ENCODE peak calls at places on chromosomes 11 and 22, in ten cellular contexts. Y is neuronal stem cell, L is Peyer's patch, T is colonic mucosa, A is mesendoderm, E is caudate nucleus, J is pancreas, X is GM23248, M is ovary, H is esophagus squamous epithelium. N is an unnamed sample.

GRCh38 chr11:17351510-17352176 is at the start of gene NCR3LG1:
- DNase-seq in E (peak), J (peak), Y (peak), M (peak), H (no peak), X (peak), T (peak), A (peak), L (peak), N (peak)

GRCh38 chr22:41178425-41178975 is 26.6 kb upstream of the L3MBTL2 start:
- DNase-seq in E (peak), T (no peak), A (no peak), J (peak), Y (no peak), L (no peak), M (peak), H (no peak), X (no peak), N (no peak)

GRCh38 chr11:123460006-123460700 is 30.1 kb downstream of the GRAMD1B start:
- DNase-seq in E (no peak), L (no peak), H (no peak), A (no peak), X (no peak), M (no peak), J (no peak), Y (no peak), T (no peak), N (no peak)

GRCh38 chr22:31508536-31508935 is 12.2 kb downstream of the SFI1 start:
- DNase-seq in M (no peak), A (no peak), L (no peak), J (no peak), E (no peak), Y (no peak), X (no peak), H (no peak), T (no peak), N (no peak)

GRCh38 chr11:69301491-69302401 is 7.8 kb downstream of the MYEOV start:
- DNase-seq in H (no peak), A (peak), X (peak), Y (no peak), T (peak), M (no peak), J (peak), E (no peak), L (no peak), N (no peak)

GRCh38 chr11:96102664-96103068 is 178.8 kb upstream of the MTMR2 start:
- DNase-seq in Y (no peak), A (no peak), X (peak), E (no peak), L (no peak), J (no peak), M (no peak), H (no peak), T (no peak), N (no peak)

GRCh38 chr22:40417041-40417440 is 46.6 kb downstream of the SGSM3 start:
- DNase-seq in H (no peak), X (no peak), L (no peak), J (no peak), M (no peak), A (no peak), T (no peak), Y (no peak), E (no peak), N (no peak)

GRCh38 chr11:36160115-36160514 is 129.1 kb downstream of the COMMD9 start:
- DNase-seq in T (no peak), A (no peak), M (no peak), L (no peak), H (no peak), X (no peak), Y (no peak), E (no peak), J (no peak), N (no peak)

GRCh38 chr11:62575156-62575555 is 1.5 kb upstream of the EEF1G start:
- DNase-seq in X (peak), L (peak), J (peak), Y (no peak), M (no peak), A (no peak), H (no peak), E (no peak), T (peak), N (no peak)

GRCh38 chr22:50191041-50191740 is 5.5 kb downstream of the TRABD start:
- DNase-seq in Y (no peak), A (no peak), J (peak), T (peak), E (no peak), X (no peak), H (peak), M (no peak), L (no peak), N (no peak)

GRCh38 chr11:78202733-78203167 is 14.0 kb downstream of the USP35 start:
- DNase-seq in T (no peak), J (no peak), L (no peak), E (no peak), Y (no peak), H (no peak), X (no peak), A (no peak), M (no peak), N (no peak)

GRCh38 chr11:91866642-91867041 is 358.0 kb upstream of the FAT3 start:
- DNase-seq in L (no peak), X (no peak), E (no peak), A (no peak), Y (no peak), H (no peak), M (no peak), T (no peak), J (no peak), N (no peak)

GRCh38 chr11:96197221-96197620 is 145.8 kb downstream of the MAML2 start:
- DNase-seq in J (no peak), M (no peak), E (no peak), X (peak), L (no peak), H (no peak), T (no peak), Y (no peak), A (peak), N (no peak)

GRCh38 chr11:34542085-34542484 is 28.5 kb upstream of the ELF5 start:
- DNase-seq in A (no peak), L (no peak), X (no peak), T (no peak), J (no peak), H (no peak), Y (no peak), M (no peak), E (no peak), N (no peak)

GRCh38 chr22:38570841-38571364 is 920 bp upstream of the DMC1 start:
- DNase-seq in H (no peak), A (no peak), X (peak), Y (peak), E (peak), T (peak), L (peak), J (peak), M (no peak), N (peak)

GRCh38 chr11:67345949-67346819 is 7.2 kb downstream of the POLD4 start:
- DNase-seq in H (no peak), M (no peak), A (peak), X (peak), T (peak), E (no peak), Y (no peak), L (no peak), J (no peak), N (no peak)

GRCh38 chr11:71566081-71566620 is 788 bp downstream of the KRTAP5-10 start:
- DNase-seq in Y (no peak), J (no peak), H (no peak), L (no peak), T (peak), M (no peak), E (no peak), X (no peak), A (no peak), N (no peak)

GRCh38 chr11:102783720-102784119 is 3.3 kb upstream of the MMP10 start:
- DNase-seq in M (no peak), Y (no peak), T (no peak), X (no peak), A (no peak), E (no peak), L (no peak), H (no peak), J (no peak), N (no peak)

GRCh38 chr22:44383652-44384562 is 71.2 kb upstream of the SHISAL1 start:
- DNase-seq in L (peak), Y (no peak), T (no peak), E (no peak), H (no peak), M (no peak), X (no peak), J (no peak), A (no peak), N (no peak)

GRCh38 chr11:97772696-97773095 is 1248.1 kb upstream of the CNTN5 start:
- DNase-seq in M (no peak), X (no peak), L (no peak), T (no peak), J (no peak), H (no peak), A (no peak), Y (no peak), E (no peak), N (no peak)

GRCh38 chr11:25066706-25067105 is 569.9 kb downstream of the LUZP2 start:
- DNase-seq in T (no peak), M (no peak), E (no peak), X (no peak), J (no peak), H (no peak), A (no peak), L (no peak), Y (no peak), N (no peak)

GRCh38 chr11:50412832-50413231 is 380.2 kb downstream of the OR4C45 start:
- DNase-seq in H (no peak), X (no peak), Y (no peak), E (no peak), A (no peak), L (no peak), M (no peak), T (peak), J (no peak), N (peak)

GRCh38 chr11:38593649-38594048 is 1995.6 kb upstream of the RAG2 start:
- DNase-seq in T (no peak), L (no peak), M (no peak), A (no peak), X (no peak), E (no peak), J (no peak), Y (no peak), H (no peak), N (no peak)

GRCh38 chr22:39808087-39808486 is 85.5 kb downstream of the ENTHD1 start:
- DNase-seq in M (no peak), T (peak), E (no peak), Y (no peak), H (no peak), X (peak), A (peak), J (no peak), L (no peak), N (no peak)

GRCh38 chr22:21611210-21611977 is 18.4 kb downstream of the YDJC start:
- DNase-seq in J (peak), A (no peak), X (no peak), H (no peak), Y (no peak), L (no peak), T (no peak), E (no peak), M (no peak), N (no peak)

GRCh38 chr11:46876471-46876870 is 30.4 kb upstream of the CKAP5 start:
- DNase-seq in E (no peak), H (no peak), M (no peak), X (no peak), A (no peak), J (no peak), L (no peak), Y (no peak), T (no peak), N (no peak)

GRCh38 chr11:109547356-109548027 is 125.5 kb downstream of the C11orf87 start:
- DNase-seq in H (no peak), J (peak), T (no peak), A (peak), L (no peak), X (peak), E (no peak), Y (no peak), M (no peak), N (no peak)

GRCh38 chr22:27217154-27217553 is 559.8 kb downstream of the MIAT start:
- DNase-seq in J (no peak), Y (no peak), M (no peak), A (no peak), T (no peak), X (no peak), H (no peak), L (no peak), E (no peak), N (peak)

GRCh38 chr11:70527046-70527395 is 128.7 kb downstream of the CTTN start:
- DNase-seq in E (no peak), Y (no peak), X (no peak), M (no peak), T (no peak), H (no peak), J (peak), A (no peak), L (no peak), N (no peak)

GRCh38 chr11:96035744-96036087 is 111.8 kb upstream of the MTMR2 start:
- DNase-seq in M (no peak), T (no peak), E (no peak), Y (no peak), J (no peak), X (no peak), H (no peak), L (no peak), A (no peak), N (no peak)

GRCh38 chr11:16841481-16841880 is 103.0 kb downstream of the C11orf58 start:
- DNase-seq in H (no peak), M (no peak), E (no peak), X (no peak), A (no peak), Y (no peak), J (no peak), T (no peak), L (no peak), N (no peak)

GRCh38 chr11:8671651-8672062 is 10.8 kb downstream of the TRIM66 start:
- DNase-seq in A (peak), Y (no peak), H (no peak), X (no peak), L (no peak), T (no peak), J (no peak), E (no peak), M (peak), N (no peak)

GRCh38 chr11:120867988-120868387 is 155.9 kb upstream of the TBCEL start:
- DNase-seq in J (no peak), L (no peak), T (no peak), M (no peak), X (peak), H (no peak), E (no peak), A (no peak), Y (no peak), N (no peak)

GRCh38 chr11:35539781-35540281 is 14.4 kb upstream of the PAMR1 start:
- DNase-seq in A (no peak), X (peak), M (peak), J (no peak), E (no peak), T (peak), L (no peak), Y (no peak), H (no peak), N (no peak)

GRCh38 chr11:124961972-124962609 is 8.1 kb downstream of the CCDC15 start:
- DNase-seq in M (no peak), T (peak), E (no peak), H (no peak), J (no peak), L (no peak), A (peak), X (peak), Y (peak), N (no peak)

GRCh38 chr11:85947431-85948272 is 92.5 kb downstream of the CCDC83 start:
- DNase-seq in L (no peak), H (no peak), A (no peak), T (no peak), M (peak), J (no peak), E (no peak), Y (no peak), X (peak), N (no peak)

GRCh38 chr11:23866641-23867040 is 630.2 kb upstream of the LUZP2 start:
- DNase-seq in Y (no peak), M (no peak), X (peak), T (no peak), J (no peak), H (no peak), L (no peak), E (no peak), A (no peak), N (no peak)

GRCh38 chr22:22933807-22934542 is 46.4 kb downstream of the IGLL5 start:
- DNase-seq in H (no peak), J (no peak), X (no peak), E (no peak), A (no peak), M (no peak), T (no peak), Y (no peak), L (no peak), N (no peak)

GRCh38 chr22:22930571-22931556 is 43.2 kb downstream of the IGLL5 start:
- DNase-seq in T (no peak), A (no peak), H (no peak), J (no peak), E (no peak), X (no peak), M (no peak), L (no peak), Y (no peak), N (no peak)

GRCh38 chr22:22933100-22933806 is 45.6 kb downstream of the IGLL5 start:
- DNase-seq in H (no peak), A (no peak), X (no peak), Y (no peak), J (no peak), T (no peak), E (no peak), L (no peak), M (no peak), N (no peak)

GRCh38 chr22:22931557-22932270 is 44.1 kb downstream of the IGLL5 start:
- DNase-seq in J (no peak), M (no peak), X (no peak), A (no peak), Y (no peak), T (no peak), E (no peak), H (no peak), L (no peak), N (no peak)

DNA sequence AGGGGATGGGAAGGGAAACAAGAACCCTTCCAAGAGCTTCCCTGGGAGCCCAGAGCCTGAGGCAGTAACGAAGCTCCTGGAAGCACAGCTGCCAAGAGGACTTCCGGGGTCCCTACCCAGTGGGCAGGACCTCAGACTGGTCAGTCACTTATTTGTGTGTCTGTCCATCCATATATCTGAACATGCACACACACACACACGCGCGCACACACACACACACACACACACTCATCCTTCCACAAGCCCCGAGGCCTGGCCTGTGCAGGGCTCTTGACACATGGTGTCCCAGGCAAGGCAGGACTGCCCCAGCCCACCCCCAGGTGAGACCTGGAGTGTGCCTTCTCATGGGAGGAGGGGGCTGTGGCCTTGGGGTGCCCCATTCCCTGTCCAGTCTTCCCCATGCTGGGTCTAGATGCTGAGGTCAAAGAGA is 44.9 kb downstream of the IGLL5 start:
- DNase-seq in E (no peak), L (no peak), A (no peak), Y (no peak), J (no peak), H (no peak), M (no peak), X (no peak), T (no peak), N (no peak)
- H3K27ac ChIP-seq in E (no peak), L (peak), A (no peak), Y (no peak), J (no peak), H (no peak), M (no peak), X (no peak), T (no peak), N (no peak)

GRCh38 chr11:133947298-133947905 is 9.4 kb downstream of the IGSF9B start:
- DNase-seq in Y (peak), L (no peak), X (peak), M (no peak), A (peak), E (no peak), H (no peak), J (no peak), T (no peak), N (no peak)
- H3K27ac ChIP-seq in Y (no peak), L (no peak), X (no peak), M (no peak), A (no peak), E (no peak), H (peak), J (no peak), T (no peak), N (no peak)

GRCh38 chr11:45076761-45077160 is 69.7 kb upstream of the PRDM11 start:
- DNase-seq in H (no peak), X (peak), Y (no peak), A (no peak), M (no peak), E (no peak), L (no peak), J (no peak), T (no peak), N (no peak)

GRCh38 chr11:45079567-45079942 is 66.9 kb upstream of the PRDM11 start:
- DNase-seq in T (no peak), H (no peak), J (no peak), L (no peak), E (no peak), A (no peak), X (no peak), Y (no peak), M (no peak), N (no peak)

GRCh38 chr11:45079075-45079444 is 67.4 kb upstream of the PRDM11 start:
- DNase-seq in L (no peak), X (no peak), J (no peak), A (no peak), Y (no peak), H (no peak), M (no peak), E (no peak), T (no peak), N (no peak)

GRCh38 chr11:45079943-45080719 is 66.3 kb upstream of the PRDM11 start:
- DNase-seq in T (peak), Y (no peak), J (no peak), H (no peak), L (no peak), E (no peak), A (no peak), X (no peak), M (no peak), N (no peak)

DNA sequence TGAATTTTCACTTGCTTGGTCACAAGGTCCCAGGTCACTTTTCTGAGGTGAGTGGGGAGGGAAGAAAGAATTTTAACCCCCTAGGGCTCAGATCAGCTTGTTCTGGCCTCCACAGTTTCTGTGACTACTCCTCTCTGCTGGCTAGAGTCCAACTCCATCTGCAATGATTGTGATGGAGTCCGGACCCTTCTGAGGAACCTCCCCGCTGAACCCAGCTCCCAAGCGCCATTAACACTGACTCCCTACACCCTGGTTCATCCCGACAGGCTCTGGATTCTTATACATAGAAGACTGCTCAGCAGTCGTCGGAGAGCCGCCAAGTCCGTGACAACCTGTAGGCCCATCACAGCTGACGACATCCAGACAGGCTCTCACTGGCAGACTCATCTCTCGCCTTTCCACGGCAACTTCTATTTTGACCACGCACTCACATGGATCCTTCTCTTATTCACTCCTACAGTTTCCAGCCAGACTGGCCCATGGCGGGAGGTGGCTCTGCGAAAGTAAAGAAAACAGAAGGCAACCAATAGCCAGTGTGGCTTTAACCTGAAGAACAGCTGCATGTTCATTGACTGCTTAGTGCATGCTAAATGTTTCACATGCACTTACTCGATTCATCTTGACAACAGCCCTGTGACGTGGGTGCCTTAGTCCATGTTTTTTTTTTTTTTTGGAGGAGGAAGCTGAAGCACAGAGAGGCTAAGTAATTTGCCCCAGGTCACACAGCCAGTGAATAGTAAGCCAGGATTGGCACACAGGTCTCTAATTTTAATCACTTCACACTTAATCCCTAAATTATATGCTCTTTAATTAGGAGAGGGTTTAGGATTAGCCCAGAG is 68.0 kb upstream of the PRDM11 start:
- DNase-seq in L (no peak), H (no peak), X (peak), A (no peak), M (no peak), Y (no peak), J (no peak), T (no peak), E (no peak), N (no peak)
- H3K27ac ChIP-seq in L (no peak), H (no peak), X (no peak), A (no peak), M (no peak), Y (no peak), J (no peak), T (no peak), E (no peak), N (no peak)

GRCh38 chr11:3107608-3108182 is 50.5 kb upstream of the CARS1 start:
- DNase-seq in E (no peak), L (peak), A (no peak), M (peak), H (no peak), T (peak), J (peak), X (no peak), Y (no peak), N (no peak)

GRCh38 chr11:3104961-3105790 is 48.0 kb upstream of the CARS1 start:
- DNase-seq in Y (no peak), A (no peak), X (no peak), M (peak), J (peak), T (peak), L (peak), E (no peak), H (no peak), N (no peak)

GRCh38 chr11:3104051-3104714 is 47.0 kb upstream of the CARS1 start:
- DNase-seq in H (no peak), M (no peak), E (no peak), Y (no peak), A (no peak), X (no peak), L (peak), J (no peak), T (peak), N (no peak)

GRCh38 chr11:3106736-3107524 is 49.7 kb upstream of the CARS1 start:
- DNase-seq in M (no peak), J (no peak), Y (no peak), L (peak), T (peak), A (no peak), E (no peak), X (no peak), H (no peak), N (peak)

GRCh38 chr11:3105791-3106735 is 48.8 kb upstream of the CARS1 start:
- DNase-seq in L (peak), J (peak), A (no peak), H (no peak), M (peak), Y (no peak), E (no peak), X (no peak), T (peak), N (no peak)
- H3K27ac ChIP-seq in L (no peak), J (no peak), A (no peak), H (no peak), M (no peak), Y (no peak), E (no peak), X (no peak), T (no peak), N (no peak)